ENCODE peak calls at places on chromosomes 4 and X, in seven cellular contexts. L, B, K, U, F, N and G are unnamed samples.

GRCh38 chrX:15530318-15530717 is 29.7 kb downstream of the BMX start:
- DNase-seq in F (no peak), K (no peak), L (no peak), U (no peak), B (no peak), N (no peak), G (no peak)

GRCh38 chrX:31132803-31133202 is 61.0 kb upstream of the FTHL17 start:
- DNase-seq in K (no peak), L (no peak), U (no peak), B (no peak), N (no peak), F (no peak), G (peak)

GRCh38 chr4:26171953-26172352 is 148.9 kb upstream of the RBPJ start:
- DNase-seq in K (no peak), U (no peak), B (no peak), L (no peak), F (no peak), N (no peak), G (no peak)

GRCh38 chr4:112287258-112287873 is 1.7 kb upstream of the TIFA start:
- DNase-seq in F (no peak), B (no peak), K (no peak), N (no peak), L (no peak), U (no peak), G (peak)

GRCh38 chr4:88335092-88335665 is 43.5 kb upstream of the HERC6 start:
- DNase-seq in U (no peak), F (no peak), K (no peak), N (no peak), B (no peak), L (no peak), G (no peak)

GRCh38 chr4:5963611-5964010 is 54.6 kb downstream of the C4orf50 start:
- DNase-seq in B (no peak), U (no peak), L (no peak), N (no peak), F (no peak), K (no peak), G (no peak)

GRCh38 chr4:139210486-139210885 is 33.5 kb upstream of the ELF2 start:
- DNase-seq in N (no peak), K (no peak), L (no peak), U (no peak), F (no peak), B (no peak), G (no peak)

GRCh38 chr4:61245321-61245720 is 45.2 kb downstream of the ADGRL3 start:
- DNase-seq in U (no peak), L (no peak), B (no peak), K (no peak), F (no peak), N (no peak), G (no peak)

GRCh38 chr4:17358236-17358635 is 153.7 kb downstream of the QDPR start:
- DNase-seq in F (no peak), K (no peak), U (no peak), N (no peak), B (no peak), L (no peak), G (no peak)

GRCh38 chr4:125758438-125758837 is 443.7 kb downstream of the FAT4 start:
- DNase-seq in N (no peak), B (no peak), F (no peak), U (no peak), L (no peak), K (no peak), G (no peak)

GRCh38 chr4:766559-767283 is 59.2 kb downstream of the CPLX1 start:
- DNase-seq in U (no peak), F (no peak), L (no peak), B (no peak), K (no peak), N (no peak), G (no peak)

GRCh38 chrX:112849010-112849409 is 8.4 kb upstream of the AMOT start:
- DNase-seq in N (no peak), F (no peak), B (no peak), K (no peak), L (no peak), U (no peak), G (no peak)

GRCh38 chrX:34778961-34779360 is 121.9 kb upstream of the TMEM47 start:
- DNase-seq in U (no peak), L (no peak), K (no peak), F (no peak), B (no peak), N (no peak), G (no peak)

GRCh38 chrX:153816821-153817220 is 13.5 kb downstream of the PDZD4 start:
- DNase-seq in N (no peak), F (no peak), K (no peak), L (no peak), B (no peak), U (no peak), G (peak)

GRCh38 chrX:31266172-31267076 is 194.6 kb upstream of the FTHL17 start:
- DNase-seq in U (peak), F (peak), N (peak), L (peak), B (peak), K (peak), G (no peak)

GRCh38 chr4:13970349-13970748 is 342.8 kb upstream of the BOD1L1 start:
- DNase-seq in B (no peak), U (no peak), N (no peak), K (no peak), L (no peak), F (no peak), G (no peak)

GRCh38 chrX:132737743-132738142 is 220.7 kb downstream of the HS6ST2 start:
- DNase-seq in L (no peak), B (no peak), F (no peak), U (no peak), N (no peak), K (peak), G (peak)

GRCh38 chr4:180058731-180059215 is 2184.4 kb upstream of the TENM3 start:
- DNase-seq in N (peak), L (peak), U (no peak), B (peak), F (peak), K (peak), G (peak)

GRCh38 chr4:23153076-23153475 is 460.3 kb downstream of the GBA3 start:
- DNase-seq in U (no peak), N (no peak), F (no peak), L (no peak), B (no peak), K (no peak), G (no peak)

GRCh38 chr4:104591505-104591904 is 96.8 kb upstream of the CXXC4 start:
- DNase-seq in N (no peak), U (no peak), L (no peak), K (no peak), F (peak), B (peak), G (no peak)

GRCh38 chr4:89316931-89317366 is 9.3 kb upstream of the GPRIN3 start:
- DNase-seq in F (no peak), N (no peak), B (no peak), U (no peak), L (no peak), K (no peak), G (peak)

GRCh38 chrX:20144491-20144890 is 2.9 kb upstream of the EIF1AX start:
- DNase-seq in F (no peak), L (no peak), U (no peak), B (no peak), K (peak), N (no peak), G (peak)

GRCh38 chrX:37785569-37785968 is 5.7 kb downstream of the CYBB start:
- DNase-seq in K (peak), N (peak), U (no peak), L (no peak), B (no peak), F (no peak), G (no peak)

GRCh38 chr4:18366762-18367358 is 345.3 kb upstream of the LCORL start:
- DNase-seq in U (no peak), L (no peak), N (no peak), K (no peak), F (no peak), B (no peak), G (peak)

GRCh38 chrX:17596051-17596450 is 141.2 kb upstream of the SCML1 start:
- DNase-seq in U (no peak), L (no peak), B (no peak), F (no peak), N (no peak), K (peak), G (no peak)

GRCh38 chr4:3489451-3489962 is 26.4 kb downstream of the DOK7 start:
- DNase-seq in B (peak), N (no peak), F (no peak), L (no peak), K (no peak), U (no peak), G (peak)

GRCh38 chr4:36411338-36411737 is 129.9 kb downstream of the DTHD1 start:
- DNase-seq in K (no peak), U (no peak), L (no peak), N (no peak), F (no peak), B (no peak), G (no peak)

GRCh38 chr4:36420111-36420679 is 138.8 kb downstream of the DTHD1 start:
- DNase-seq in N (no peak), K (no peak), B (peak), L (no peak), F (no peak), U (no peak), G (no peak)

DNA sequence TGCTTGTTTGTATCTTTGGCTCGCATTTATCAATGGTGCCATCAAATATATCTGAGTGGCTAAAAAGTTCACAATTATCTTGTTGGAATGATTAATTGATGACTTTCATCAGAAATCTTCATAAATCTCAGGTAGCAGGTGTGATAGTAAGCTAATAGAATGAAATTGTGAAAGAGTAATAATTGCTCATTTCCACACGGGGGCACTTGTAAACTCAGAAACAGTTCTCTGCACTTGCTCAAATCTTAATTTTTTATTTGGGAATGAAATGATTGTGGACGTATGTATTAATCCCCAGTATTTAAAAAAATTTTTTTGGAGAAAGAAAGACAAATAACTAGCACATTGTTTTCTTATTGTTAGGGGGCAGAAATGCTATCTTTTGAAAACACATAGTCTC is 132.8 kb downstream of the DTHD1 start:
- DNase-seq in N (no peak), U (no peak), L (peak), K (peak), F (no peak), B (no peak), G (no peak)
- TF ChIP-seq CTCF in N (peak), U (no peak), L (peak), K (peak), F (peak), B (peak), G (peak)

GRCh38 chr4:127967141-127967775 is 2.1 kb downstream of the ABHD18 start:
- DNase-seq in K (no peak), N (no peak), U (no peak), L (no peak), B (no peak), F (no peak), G (peak)

GRCh38 chr4:127965803-127966175 is 583 bp downstream of the ABHD18 start:
- DNase-seq in N (peak), L (peak), B (peak), F (no peak), U (no peak), K (peak), G (peak)

GRCh38 chr4:127968565-127968964 is 3.4 kb downstream of the ABHD18 start:
- DNase-seq in B (no peak), F (no peak), N (no peak), L (no peak), K (no peak), U (no peak), G (no peak)

GRCh38 chr4:127959794-127960193 is 5.2 kb downstream of the MFSD8 start:
- DNase-seq in N (no peak), L (no peak), U (no peak), F (no peak), B (no peak), K (no peak), G (no peak)

GRCh38 chr4:127965062-127965802 is at the start of the genes ABHD18 and MFSD8:
- DNase-seq in L (peak), U (peak), K (peak), F (peak), B (peak), N (peak), G (peak)
- TF ChIP-seq CTCF in L (peak), U (no peak), K (peak), F (peak), B (peak), N (peak), G (no peak)

DNA sequence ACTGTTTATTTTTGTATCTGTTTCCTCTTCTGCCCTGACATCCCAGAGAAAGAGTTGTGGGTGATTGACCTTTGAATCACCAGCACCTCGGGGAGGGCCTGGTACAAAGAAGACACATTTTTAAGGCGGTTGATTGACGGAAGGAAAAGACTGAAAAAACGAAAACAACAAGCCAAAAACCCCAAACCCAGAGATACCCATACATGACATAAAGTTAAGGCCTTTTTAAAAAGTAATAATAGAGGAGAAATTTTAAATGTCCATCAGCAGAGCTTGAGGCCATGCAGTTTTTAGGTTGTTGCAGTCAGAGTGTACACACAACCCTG is 110.0 kb downstream of the GNL3L start:
- DNase-seq in F (no peak), L (no peak), B (no peak), K (no peak), U (no peak), N (no peak), G (no peak)
- TF ChIP-seq CTCF in F (peak), L (no peak), B (no peak), K (no peak), U (no peak), N (no peak), G (no peak)

GRCh38 chr4:110514889-110515479 is 39.0 kb downstream of the ENPEP start:
- DNase-seq in L (peak), F (no peak), K (peak), N (no peak), B (no peak), U (no peak), G (no peak)
- TF ChIP-seq CTCF in L (peak), F (peak), K (peak), N (peak), B (peak), U (peak), G (peak)

DNA sequence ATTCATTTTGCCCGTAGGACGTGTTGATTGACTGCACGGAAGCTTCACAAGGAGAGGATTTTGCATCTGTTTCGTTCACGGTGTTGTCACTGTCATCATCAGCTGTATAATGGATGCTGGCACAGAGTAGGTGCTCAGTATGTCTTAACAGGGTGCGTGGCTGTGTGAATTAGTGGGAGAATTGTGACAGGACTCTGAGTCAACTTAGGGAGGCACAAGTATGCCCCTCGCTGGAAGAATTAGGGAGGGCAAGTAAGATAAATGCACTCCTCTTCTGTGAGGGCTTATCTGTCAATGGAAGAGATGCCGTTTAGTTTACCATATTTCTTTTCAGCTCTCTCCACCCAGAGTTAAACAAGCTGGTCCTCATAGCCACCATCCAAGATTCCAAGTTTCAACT is 107.2 kb downstream of the TRIML1 start:
- DNase-seq in L (no peak), K (peak), N (no peak), B (no peak), F (no peak), U (no peak), G (no peak)
- TF ChIP-seq CTCF in L (no peak), K (no peak), N (no peak), B (no peak), F (no peak), U (no peak), G (no peak)

GRCh38 chr4:153792893-153793227 is 4.0 kb upstream of the SFRP2 start:
- DNase-seq in F (peak), N (no peak), U (no peak), B (peak), L (no peak), K (no peak), G (peak)

GRCh38 chr4:153789741-153790651 is 1.1 kb upstream of the SFRP2 start:
- DNase-seq in F (peak), L (no peak), N (no peak), U (no peak), K (no peak), B (peak), G (peak)

GRCh38 chr4:153792007-153792892 is 3.4 kb upstream of the SFRP2 start:
- DNase-seq in B (peak), L (peak), K (peak), F (peak), N (peak), U (no peak), G (peak)

GRCh38 chr4:153788419-153789276 is at the start of gene SFRP2:
- DNase-seq in K (no peak), U (no peak), B (peak), L (no peak), F (peak), N (peak), G (peak)

DNA sequence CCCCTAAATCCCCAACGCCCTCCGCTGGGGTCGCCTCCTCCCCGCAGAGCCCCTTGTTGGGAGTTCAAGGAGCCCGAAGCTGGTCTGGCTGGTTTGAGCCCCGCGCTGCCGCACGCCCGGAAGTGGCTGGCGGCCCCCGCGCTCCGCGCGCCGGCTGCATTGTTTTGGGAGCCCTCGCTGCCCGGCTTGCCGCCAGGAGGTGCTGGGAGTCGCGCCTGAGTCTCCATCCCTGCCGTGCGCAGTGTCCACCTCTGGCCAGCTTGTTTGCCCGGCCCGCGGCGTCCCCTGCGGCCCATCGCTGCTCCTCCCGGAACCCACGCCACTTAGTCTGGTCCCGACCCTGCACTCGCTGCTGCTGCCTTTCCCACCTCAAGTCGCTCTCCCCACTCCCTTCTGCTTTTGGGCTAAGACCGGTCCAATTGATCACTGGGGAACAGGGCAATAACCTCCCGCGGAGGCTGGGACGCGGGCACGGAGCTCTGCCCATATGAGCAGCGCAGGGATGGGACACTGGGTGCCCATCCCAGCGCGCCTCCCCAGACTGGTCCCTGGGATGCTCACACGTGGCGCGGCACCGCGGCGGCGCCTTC is 2.2 kb upstream of the SFRP2 start:
- DNase-seq in N (peak), F (peak), U (no peak), L (peak), B (peak), K (no peak), G (peak)
- TF ChIP-seq CTCF in N (peak), F (no peak), U (no peak), L (peak), B (no peak), K (no peak), G (no peak)

DNA sequence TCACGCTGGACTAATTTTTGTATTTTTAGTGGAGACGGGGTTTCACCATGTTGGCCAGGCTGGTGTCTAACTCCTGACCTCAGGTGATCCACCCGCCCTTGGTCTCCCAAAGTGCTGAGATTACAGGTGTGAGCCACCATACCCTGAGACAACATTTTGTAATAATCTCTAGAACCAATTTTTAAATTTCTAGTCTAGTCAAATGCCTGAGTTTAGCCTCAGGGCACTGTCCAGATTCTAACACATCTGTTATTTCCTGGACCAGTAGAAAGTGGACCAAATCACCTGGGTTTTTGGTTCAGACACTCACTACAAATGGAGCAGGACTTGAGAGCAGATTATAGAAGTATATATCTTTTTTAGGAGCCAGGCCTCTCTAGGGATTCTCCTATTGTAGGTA is 21.6 kb downstream of the ART3 start:
- DNase-seq in U (no peak), N (no peak), L (no peak), K (no peak), B (no peak), F (no peak), G (no peak)
- TF ChIP-seq CTCF in U (no peak), N (no peak), L (no peak), K (no peak), B (no peak), F (no peak), G (no peak)

GRCh38 chr4:152369903-152370296 is 166.0 kb downstream of the FBXW7 start:
- DNase-seq in B (no peak), K (no peak), N (no peak), L (no peak), U (no peak), F (no peak), G (no peak)
- TF ChIP-seq CTCF in B (no peak), K (peak), N (peak), L (peak), U (no peak), F (no peak), G (no peak)

GRCh38 chrX:106791495-106791894 is 11.0 kb upstream of the TBC1D8B start:
- DNase-seq in B (no peak), F (no peak), K (no peak), L (no peak), N (no peak), U (no peak), G (no peak)
- TF ChIP-seq CTCF in B (no peak), F (peak), K (peak), L (peak), N (peak), U (no peak), G (no peak)